ENCODE peak calls at places on chromosomes 7 and 10, in six cellular contexts. One of them, this sample, is unnamed.
A peak's percentile ranks its signal among the peaks of the same experiment; 100 is the strongest.

GRCh38 chr7:121755818-121756501 is 117.0 kb upstream of the PTPRZ1 start:
- DNase-seq in H1: no peak
- DNase-seq in HepG2: no peak
- DNase-seq in HCT116: no peak
- DNase-seq in GM12878: no peak
- DNase-seq in K562: no peak
- DNase-seq in this sample: no peak

GRCh38 chr7:150686030-150686626 is 622 bp downstream of the GIMAP2 start:
- DNase-seq in HCT116: no peak
- DNase-seq in K562: no peak
- DNase-seq in H1: no peak
- DNase-seq in GM12878: no peak
- DNase-seq in HepG2: no peak
- DNase-seq in this sample: no peak

GRCh38 chr10:97047788-97048187 is 138.0 kb downstream of the SLIT1 start:
- DNase-seq in HepG2: no peak
- DNase-seq in HCT116: no peak
- DNase-seq in GM12878: no peak
- DNase-seq in H1: no peak
- DNase-seq in K562: no peak
- DNase-seq in this sample: no peak

GRCh38 chr7:137992738-137993394 is 9.0 kb downstream of the CREB3L2 start:
- DNase-seq in HCT116: no peak
- DNase-seq in GM12878: no peak
- DNase-seq in HepG2: peak; percentile 78
- DNase-seq in H1: no peak
- DNase-seq in K562: peak; percentile 33
- DNase-seq in this sample: peak; percentile 9

GRCh38 chr10:104938031-104938430 is 296.9 kb downstream of the SORCS3 start:
- DNase-seq in GM12878: no peak
- DNase-seq in H1: no peak
- DNase-seq in HepG2: no peak
- DNase-seq in K562: no peak
- DNase-seq in HCT116: no peak
- DNase-seq in this sample: no peak

GRCh38 chr10:102400061-102400460 is 4.6 kb downstream of the NFKB2 start:
- DNase-seq in HepG2: no peak
- DNase-seq in K562: no peak
- DNase-seq in H1: no peak
- DNase-seq in GM12878: no peak
- DNase-seq in HCT116: no peak
- DNase-seq in this sample: no peak

GRCh38 chr7:130831817-130832481 is 97.9 kb upstream of the KLF14 start:
- DNase-seq in GM12878: no peak
- DNase-seq in HCT116: peak; percentile 41
- DNase-seq in K562: peak; percentile 65
- DNase-seq in H1: no peak
- DNase-seq in HepG2: peak; percentile 32
- DNase-seq in this sample: peak; percentile 9

GRCh38 chr7:4288791-4289190 is 393.3 kb upstream of the FOXK1 start:
- DNase-seq in HCT116: no peak
- DNase-seq in H1: no peak
- DNase-seq in HepG2: no peak
- DNase-seq in K562: no peak
- DNase-seq in GM12878: no peak
- DNase-seq in this sample: no peak

GRCh38 chr7:137454169-137455166 is 110.9 kb upstream of the PTN start:
- DNase-seq in H1: no peak
- DNase-seq in GM12878: no peak
- DNase-seq in K562: peak; percentile 59
- DNase-seq in HepG2: peak; percentile 24
- DNase-seq in HCT116: no peak
- DNase-seq in this sample: peak; percentile 49

GRCh38 chr7:19489162-19489820 is 219.5 kb downstream of the POLR1F start:
- DNase-seq in HCT116: no peak
- DNase-seq in GM12878: no peak
- DNase-seq in K562: no peak
- DNase-seq in H1: no peak
- DNase-seq in HepG2: no peak
- DNase-seq in this sample: no peak

GRCh38 chr10:71014021-71014782 is 125.8 kb upstream of the PCBD1 start:
- DNase-seq in HepG2: no peak
- DNase-seq in H1: no peak
- DNase-seq in GM12878: no peak
- DNase-seq in HCT116: no peak
- DNase-seq in K562: no peak
- DNase-seq in this sample: no peak

GRCh38 chr10:61028861-61029361 is 84.9 kb upstream of the RHOBTB1 start:
- DNase-seq in HepG2: peak; percentile 30
- DNase-seq in HCT116: no peak
- DNase-seq in K562: no peak
- DNase-seq in H1: no peak
- DNase-seq in GM12878: no peak
- DNase-seq in this sample: no peak
- TF ChIP-seq JUND in HepG2: no peak
- TF ChIP-seq JUND in HCT116: no peak
- TF ChIP-seq JUND in K562: no peak
- TF ChIP-seq JUND in H1: no peak
- TF ChIP-seq JUND in GM12878: no peak
- TF ChIP-seq JUND in this sample: no peak

GRCh38 chr7:98719396-98719795 is 102.3 kb downstream of the NPTX2 start:
- DNase-seq in H1: no peak
- DNase-seq in K562: no peak
- DNase-seq in HepG2: no peak
- DNase-seq in HCT116: no peak
- DNase-seq in GM12878: no peak
- DNase-seq in this sample: no peak

GRCh38 chr7:98724591-98724990 is 107.5 kb downstream of the NPTX2 start:
- DNase-seq in GM12878: no peak
- DNase-seq in H1: no peak
- DNase-seq in HCT116: no peak
- DNase-seq in K562: no peak
- DNase-seq in HepG2: no peak
- DNase-seq in this sample: no peak

GRCh38 chr7:98727146-98727709 is 110.1 kb downstream of the NPTX2 start:
- DNase-seq in H1: peak; percentile 15
- DNase-seq in HepG2: no peak
- DNase-seq in GM12878: no peak
- DNase-seq in HCT116: no peak
- DNase-seq in K562: no peak
- DNase-seq in this sample: no peak

DNA sequence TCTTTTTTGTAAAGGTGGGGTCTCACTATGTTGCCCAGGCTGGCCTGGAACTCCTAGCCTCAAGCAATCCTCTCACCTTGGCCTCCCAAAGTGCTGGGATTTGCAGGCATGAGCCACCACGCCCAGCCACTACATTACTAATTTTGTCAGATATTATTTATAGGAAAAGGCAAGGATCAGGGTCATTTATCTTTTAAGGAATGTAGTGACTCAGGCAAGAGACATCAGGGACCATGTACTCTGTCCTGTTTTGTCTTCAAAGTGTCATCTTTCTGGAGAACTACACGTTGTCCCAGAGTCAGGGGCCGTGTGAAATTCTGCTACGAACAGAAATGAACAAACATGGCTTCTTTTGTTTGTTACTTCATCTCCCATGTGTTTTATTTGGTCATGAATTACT is 105.3 kb downstream of the NPTX2 start:
- DNase-seq in H1: no peak
- DNase-seq in HCT116: no peak
- DNase-seq in K562: no peak
- DNase-seq in GM12878: no peak
- DNase-seq in HepG2: no peak
- DNase-seq in this sample: no peak
- TF ChIP-seq JUND in H1: no peak
- TF ChIP-seq JUND in HCT116: no peak
- TF ChIP-seq JUND in K562: no peak
- TF ChIP-seq JUND in GM12878: no peak
- TF ChIP-seq JUND in HepG2: no peak
- TF ChIP-seq JUND in this sample: no peak

GRCh38 chr7:84704380-84704779 is 482.5 kb downstream of the SEMA3D start:
- DNase-seq in HepG2: no peak
- DNase-seq in K562: no peak
- DNase-seq in GM12878: no peak
- DNase-seq in H1: no peak
- DNase-seq in HCT116: no peak
- DNase-seq in this sample: no peak

GRCh38 chr7:84700563-84701370 is 486.1 kb downstream of the SEMA3D start:
- DNase-seq in HepG2: no peak
- DNase-seq in GM12878: no peak
- DNase-seq in H1: no peak
- DNase-seq in K562: no peak
- DNase-seq in HCT116: no peak
- DNase-seq in this sample: no peak

GRCh38 chr7:84705079-84705478 is 481.8 kb downstream of the SEMA3D start:
- DNase-seq in K562: no peak
- DNase-seq in H1: no peak
- DNase-seq in GM12878: no peak
- DNase-seq in HepG2: no peak
- DNase-seq in HCT116: no peak
- DNase-seq in this sample: no peak

GRCh38 chr7:84705701-84706100 is 481.2 kb downstream of the SEMA3D start:
- DNase-seq in HepG2: no peak
- DNase-seq in K562: no peak
- DNase-seq in HCT116: no peak
- DNase-seq in GM12878: no peak
- DNase-seq in H1: no peak
- DNase-seq in this sample: no peak

GRCh38 chr7:84701524-84702306 is 485.1 kb downstream of the SEMA3D start:
- DNase-seq in K562: peak; percentile 10
- DNase-seq in GM12878: no peak
- DNase-seq in HepG2: peak; percentile 12
- DNase-seq in HCT116: peak; percentile 94
- DNase-seq in H1: no peak
- DNase-seq in this sample: peak; percentile 34
- TF ChIP-seq JUND in K562: peak; percentile 47
- TF ChIP-seq JUND in GM12878: no peak
- TF ChIP-seq JUND in HepG2: no peak
- TF ChIP-seq JUND in HCT116: peak; percentile 80
- TF ChIP-seq JUND in H1: no peak
- TF ChIP-seq JUND in this sample: no peak

DNA sequence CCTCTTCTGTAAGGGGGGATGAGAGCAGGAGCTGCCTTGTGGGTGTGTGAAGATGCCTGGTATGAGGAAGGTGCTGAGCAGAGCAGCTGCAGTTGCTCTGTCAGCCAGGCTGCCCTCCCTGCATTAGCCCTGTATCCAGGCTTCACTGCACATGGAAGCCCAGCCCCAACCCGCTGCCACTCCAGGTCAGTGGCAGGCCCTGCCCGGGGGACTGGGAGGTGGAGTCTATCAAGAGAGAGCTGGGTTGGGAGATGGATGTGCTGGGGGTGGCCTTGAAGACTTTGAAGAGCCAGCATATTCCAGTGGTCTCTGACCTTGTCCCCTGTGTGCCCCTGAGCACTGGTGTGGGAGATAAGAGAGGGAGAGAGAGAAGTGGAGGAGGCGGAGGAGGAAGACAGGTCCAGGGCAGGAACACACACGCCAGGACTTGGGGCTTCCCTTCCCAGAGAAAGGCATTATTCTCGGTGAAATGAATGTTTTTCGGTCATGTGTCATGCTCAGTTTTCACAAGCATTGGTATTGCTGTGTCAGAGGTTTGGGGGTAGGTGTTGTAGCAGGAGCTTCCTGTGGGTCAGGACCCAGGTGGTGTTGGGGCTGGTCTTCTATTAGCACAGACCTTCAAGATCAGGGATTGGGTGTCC is 2.6 kb downstream of the PPIF start:
- DNase-seq in K562: no peak
- DNase-seq in H1: no peak
- DNase-seq in HepG2: no peak
- DNase-seq in HCT116: no peak
- DNase-seq in GM12878: no peak
- DNase-seq in this sample: no peak
- TF ChIP-seq JUND in K562: no peak
- TF ChIP-seq JUND in H1: no peak
- TF ChIP-seq JUND in HepG2: no peak
- TF ChIP-seq JUND in HCT116: no peak
- TF ChIP-seq JUND in GM12878: no peak
- TF ChIP-seq JUND in this sample: no peak

GRCh38 chr7:124263232-124263827 is 230.5 kb upstream of the TMEM229A start:
- DNase-seq in K562: no peak
- DNase-seq in HepG2: no peak
- DNase-seq in H1: no peak
- DNase-seq in GM12878: peak; percentile 31
- DNase-seq in HCT116: peak; percentile 28
- DNase-seq in this sample: peak; percentile 4
- TF ChIP-seq JUND in K562: no peak
- TF ChIP-seq JUND in HepG2: no peak
- TF ChIP-seq JUND in H1: peak; percentile 88
- TF ChIP-seq JUND in GM12878: peak; percentile 6
- TF ChIP-seq JUND in HCT116: no peak
- TF ChIP-seq JUND in this sample: no peak

DNA sequence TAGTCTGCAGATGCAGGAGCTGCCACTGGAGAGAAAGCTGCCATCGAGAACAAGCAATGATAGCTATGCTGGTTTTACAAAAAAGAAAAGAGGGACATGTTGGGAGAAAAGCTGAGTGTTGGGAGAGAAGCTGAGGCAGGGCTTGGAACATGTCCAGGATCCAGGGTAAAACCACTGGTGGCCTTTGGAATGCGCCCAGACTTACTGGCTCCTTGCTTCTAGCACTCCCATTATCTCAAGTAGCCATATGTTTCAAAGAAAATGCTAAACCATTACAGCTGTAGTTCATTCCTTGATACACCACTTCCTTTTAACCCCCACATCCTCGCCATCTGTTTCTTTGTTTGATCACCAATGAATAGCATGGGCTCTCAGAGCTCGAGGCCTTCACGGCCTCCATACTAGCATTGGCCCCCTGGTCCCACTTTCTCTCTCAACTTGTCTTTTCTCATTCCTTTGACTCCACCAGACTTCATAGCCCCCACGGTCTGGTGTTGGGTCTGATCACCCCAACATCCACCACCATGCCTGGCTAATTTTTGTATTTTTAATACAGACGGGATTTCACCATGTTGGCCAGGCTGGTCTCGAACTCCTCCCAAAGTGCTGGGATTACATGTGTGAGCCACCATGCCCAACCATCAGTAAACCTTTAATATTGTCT is 23.8 kb upstream of the PLAC9 start:
- DNase-seq in HepG2: no peak
- DNase-seq in GM12878: no peak
- DNase-seq in K562: no peak
- DNase-seq in HCT116: peak; percentile 4
- DNase-seq in H1: no peak
- DNase-seq in this sample: no peak
- TF ChIP-seq JUND in HepG2: no peak
- TF ChIP-seq JUND in GM12878: no peak
- TF ChIP-seq JUND in K562: no peak
- TF ChIP-seq JUND in HCT116: no peak
- TF ChIP-seq JUND in H1: no peak
- TF ChIP-seq JUND in this sample: no peak